ENCODE peak calls at places on chromosome 13, in five cellular contexts. X, D, T, A and B are unnamed samples.
A peak's percentile ranks its signal among the peaks of the same experiment; 100 is the strongest.

GRCh38 chr13:40345149-40345514 is 321.3 kb downstream of the FOXO1 start:
- DNase-seq in D (no peak), T (no peak), A (no peak), X (no peak), B (no peak)

GRCh38 chr13:30576528-30576927 is 41.2 kb upstream of the USPL1 start:
- DNase-seq in D (no peak), X (peak; percentile 16), T (no peak), A (no peak), B (no peak)

GRCh38 chr13:79593121-79593520 is 112.2 kb downstream of the NDFIP2 start:
- DNase-seq in X (no peak), T (no peak), A (no peak), D (no peak), B (no peak)

GRCh38 chr13:46662690-46663089 is 109.7 kb downstream of the LRCH1 start:
- DNase-seq in A (no peak), T (no peak), D (no peak), X (no peak), B (no peak)

GRCh38 chr13:76754414-76754813 is 131.8 kb downstream of the KCTD12 start:
- DNase-seq in X (peak; percentile 8), A (no peak), T (no peak), D (peak; percentile 40), B (no peak)

GRCh38 chr13:107205318-107206112 is 637.6 kb upstream of the ARGLU1 start:
- DNase-seq in X (peak; percentile 73), D (peak; percentile 70), A (peak; percentile 83), T (peak; percentile 82), B (peak; percentile 20)

GRCh38 chr13:25967144-25967543 is 84.7 kb downstream of the SHISA2 start:
- DNase-seq in D (no peak), A (no peak), X (no peak), T (no peak), B (no peak)

GRCh38 chr13:40629678-40630384 is 36.6 kb downstream of the FOXO1 start:
- DNase-seq in T (no peak), A (no peak), X (no peak), D (no peak), B (no peak)

GRCh38 chr13:98975822-98976261 is 2.0 kb downstream of the DOCK9 start:
- DNase-seq in T (no peak), X (no peak), D (peak; percentile 52), A (no peak), B (no peak)

GRCh38 chr13:110306960-110307696 is at the start of the genes COL4A1 and COL4A2:
- DNase-seq in D (no peak), T (peak; percentile 78), X (peak; percentile 60), A (peak; percentile 61), B (no peak)

GRCh38 chr13:31793246-31793645 is 53.9 kb downstream of the RXFP2 start:
- DNase-seq in T (no peak), D (no peak), A (no peak), X (no peak), B (no peak)

GRCh38 chr13:72104656-72105180 is 237.7 kb upstream of the DACH1 start:
- DNase-seq in D (no peak), T (no peak), X (peak; percentile 10), A (no peak), B (no peak)

GRCh38 chr13:26961890-26962615 is 201.5 kb upstream of the GPR12 start:
- DNase-seq in T (peak; percentile 88), D (peak; percentile 91), X (peak; percentile 92), A (peak; percentile 85), B (no peak)

GRCh38 chr13:30376426-30377311 is 45.6 kb upstream of the UBE2L5 start:
- DNase-seq in X (no peak), T (no peak), D (peak; percentile 74), A (peak; percentile 90), B (peak; percentile 47)

GRCh38 chr13:102707465-102707864 is 12.6 kb upstream of the METTL21C start:
- DNase-seq in D (no peak), X (no peak), T (no peak), A (no peak), B (no peak)

GRCh38 chr13:98214707-98215106 is 37.6 kb upstream of the RNF113B start:
- DNase-seq in X (peak; percentile 66), D (peak; percentile 71), T (no peak), A (no peak), B (no peak)

GRCh38 chr13:44373601-44374347 is at the start of gene SERP2:
- DNase-seq in A (no peak), T (peak; percentile 70), D (no peak), X (peak; percentile 29), B (peak; percentile 22)

GRCh38 chr13:31920301-31920818 is 111.2 kb upstream of the FRY start:
- DNase-seq in T (no peak), A (no peak), D (no peak), X (no peak), B (no peak)

GRCh38 chr13:90416519-90416918 is 931.0 kb upstream of the MIR17HG start:
- DNase-seq in T (no peak), D (no peak), A (no peak), X (no peak), B (no peak)

GRCh38 chr13:37701972-37702371 is 103.4 kb upstream of the POSTN start:
- DNase-seq in A (no peak), D (no peak), X (no peak), T (no peak), B (no peak)

GRCh38 chr13:99559560-99559959 is 58.3 kb downstream of the TM9SF2 start:
- DNase-seq in T (no peak), A (no peak), D (no peak), X (no peak), B (no peak)

GRCh38 chr13:41827507-41828213 is 133.2 kb downstream of the VWA8 start:
- DNase-seq in A (no peak), X (no peak), D (no peak), T (no peak), B (no peak)

GRCh38 chr13:41354416-41354815 is 43.3 kb downstream of the NAA16 start:
- DNase-seq in D (no peak), X (no peak), T (no peak), A (no peak), B (no peak)

GRCh38 chr13:28100149-28101121 is at the start of gene FLT3:
- DNase-seq in D (peak; percentile 68), T (peak; percentile 70), X (peak; percentile 62), A (peak; percentile 73), B (no peak)

GRCh38 chr13:35769812-35770211 is 293.3 kb upstream of the MAB21L1 start:
- DNase-seq in D (no peak), X (no peak), A (no peak), T (no peak), B (no peak)

DNA sequence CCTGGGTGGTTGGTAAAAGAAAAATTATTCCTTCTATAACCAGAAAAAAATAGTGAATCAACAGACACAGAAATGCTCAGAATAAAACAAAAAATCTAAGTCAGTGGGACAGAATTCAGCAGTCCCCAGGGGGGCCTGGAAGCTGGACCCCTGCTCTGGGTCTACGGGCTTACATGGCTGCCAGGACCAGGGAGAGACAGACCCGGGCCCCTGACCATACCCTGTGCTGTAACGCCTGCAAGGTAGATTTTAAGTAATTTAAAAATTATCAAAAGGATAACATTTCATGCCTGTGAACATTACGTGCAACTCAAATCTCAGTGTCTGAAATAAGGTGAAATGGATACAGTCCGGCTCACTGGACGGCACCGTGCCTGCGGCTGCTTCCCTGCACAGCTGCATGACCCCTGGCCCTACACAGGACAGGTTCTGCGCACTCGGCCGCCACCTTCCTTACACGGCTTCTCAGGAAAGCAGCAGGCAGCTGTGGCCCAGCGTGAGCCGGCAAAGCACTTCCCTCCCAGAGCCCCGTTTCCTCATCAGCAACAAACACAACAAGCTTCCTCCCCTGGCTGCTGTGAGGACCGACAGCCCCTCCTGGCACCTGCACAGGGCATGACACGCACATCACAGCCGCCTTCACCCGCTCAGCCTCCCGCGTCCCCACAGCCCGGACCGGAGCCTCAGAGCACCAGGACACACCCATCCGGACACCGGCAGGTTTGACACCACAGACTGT is 22.2 kb downstream of the RASA3 start:
- DNase-seq in A (peak; percentile 88), T (peak; percentile 78), X (no peak), D (peak; percentile 74), B (peak; percentile 60)
- TF ChIP-seq CTCF in A (peak; percentile 46), T (peak; percentile 16), X (no peak), D (peak; percentile 47), B (peak; percentile 27)

GRCh38 chr13:22278336-22278929 is 607.6 kb downstream of the FGF9 start:
- DNase-seq in X (peak; percentile 80), D (peak; percentile 42), A (peak; percentile 84), T (no peak), B (peak; percentile 41)
- TF ChIP-seq CTCF in X (peak; percentile 61), D (peak; percentile 32), A (no peak), T (peak; percentile 57), B (peak; percentile 58)

GRCh38 chr13:61685683-61686013 is 270.0 kb upstream of the PCDH20 start:
- DNase-seq in D (no peak), X (no peak), T (no peak), A (no peak), B (no peak)
- TF ChIP-seq CTCF in D (no peak), X (no peak), T (peak; percentile 7), A (no peak), B (no peak)

GRCh38 chr13:23466144-23467002 is 32.9 kb upstream of the SACS start:
- DNase-seq in A (peak; percentile 75), X (peak; percentile 68), T (peak; percentile 81), D (peak; percentile 67), B (peak; percentile 49)
- TF ChIP-seq CTCF in A (no peak), X (peak; percentile 72), T (peak; percentile 56), D (peak; percentile 57), B (peak; percentile 56)

GRCh38 chr13:73835138-73835721 is 299.0 kb downstream of the KLF12 start:
- DNase-seq in X (no peak), T (no peak), D (no peak), A (no peak), B (no peak)
- TF ChIP-seq CTCF in X (peak; percentile 75), T (peak; percentile 66), D (peak; percentile 59), A (peak; percentile 53), B (peak; percentile 87)

GRCh38 chr13:45659536-45659935 is 42.6 kb upstream of the CBY2 start:
- DNase-seq in D (no peak), X (no peak), A (no peak), T (no peak), B (no peak)
- TF ChIP-seq CTCF in D (no peak), X (no peak), A (no peak), T (no peak), B (no peak)